ENCODE peak calls at places on chromosomes 16 and 17, in seven cellular contexts. R is AG10803, T is heart right ventricle, G is HFFc6, P is mammary epithelial cell, U is omental fat pad, V is GM20000. K is an unnamed sample.

GRCh38 chr16:86078121-86078600 is 179.2 kb downstream of the IRF8 start:
- DNase-seq in R (no peak), T (no peak), G (no peak), P (no peak), U (no peak), V (no peak), K (no peak)

GRCh38 chr17:73189417-73190099 is 3.3 kb upstream of the COG1 start:
- DNase-seq in R (peak), T (no peak), G (peak), P (peak), U (no peak), V (peak), K (peak)

GRCh38 chr16:56286819-56287218 is 95.5 kb downstream of the GNAO1 start:
- DNase-seq in R (no peak), T (no peak), G (no peak), P (no peak), U (no peak), V (no peak), K (no peak)

GRCh38 chr17:41528959-41529353 is 848 bp upstream of the KRT19 start:
- DNase-seq in R (no peak), T (no peak), G (no peak), P (no peak), U (no peak), V (no peak), K (no peak)

GRCh38 chr17:49703557-49704277 is 4.0 kb downstream of the SLC35B1 start:
- DNase-seq in R (peak), T (no peak), G (peak), P (peak), U (no peak), V (no peak), K (peak)

GRCh38 chr17:77735341-77736206 is 222.9 kb upstream of the TNRC6C start:
- DNase-seq in R (no peak), T (peak), G (no peak), P (no peak), U (no peak), V (no peak), K (no peak)

GRCh38 chr17:61414141-61414935 is 14.7 kb downstream of the TBX2 start:
- DNase-seq in R (no peak), T (no peak), G (no peak), P (no peak), U (no peak), V (peak), K (no peak)

GRCh38 chr17:30547778-30548177 is 70.6 kb downstream of the GOSR1 start:
- DNase-seq in R (no peak), T (no peak), G (no peak), P (no peak), U (no peak), V (no peak), K (no peak)

GRCh38 chr16:79874391-79874790 is 273.9 kb upstream of the MAF start:
- DNase-seq in R (no peak), T (peak), G (no peak), P (peak), U (no peak), V (no peak), K (no peak)

GRCh38 chr16:79089735-79090284 is 510.7 kb downstream of the MAF start:
- DNase-seq in R (no peak), T (no peak), G (no peak), P (no peak), U (no peak), V (no peak), K (no peak)

GRCh38 chr17:81898029-81898866 is 3.8 kb upstream of the NPB start:
- DNase-seq in R (peak), T (no peak), G (peak), P (no peak), U (no peak), V (no peak), K (no peak)

GRCh38 chr16:70680495-70681381 is 5.1 kb downstream of the MTSS2 start:
- DNase-seq in R (no peak), T (peak), G (no peak), P (no peak), U (no peak), V (no peak), K (no peak)

GRCh38 chr16:71367243-71367976 is 8.9 kb downstream of the CALB2 start:
- DNase-seq in R (peak), T (no peak), G (peak), P (peak), U (no peak), V (peak), K (peak)

GRCh38 chr17:45223541-45224528 is 2.1 kb downstream of the FMNL1 start:
- DNase-seq in R (no peak), T (no peak), G (no peak), P (no peak), U (no peak), V (no peak), K (no peak)

GRCh38 chr16:54135361-54136275 is 151.0 kb downstream of the IRX3 start:
- DNase-seq in R (peak), T (no peak), G (peak), P (peak), U (no peak), V (no peak), K (no peak)

GRCh38 chr16:80656731-80657150 is 115.9 kb downstream of the DYNLRB2 start:
- DNase-seq in R (peak), T (no peak), G (no peak), P (no peak), U (no peak), V (peak), K (no peak)

GRCh38 chr16:30016555-30017276 is 5.9 kb upstream of the DOC2A start:
- DNase-seq in R (no peak), T (no peak), G (no peak), P (no peak), U (no peak), V (no peak), K (no peak)

GRCh38 chr16:53911506-53911905 is 207.6 kb downstream of the FTO start:
- DNase-seq in R (peak), T (no peak), G (no peak), P (no peak), U (no peak), V (no peak), K (no peak)

GRCh38 chr16:87845213-87845612 is 24.1 kb downstream of the SLC7A5 start:
- DNase-seq in R (no peak), T (no peak), G (no peak), P (no peak), U (no peak), V (no peak), K (no peak)

GRCh38 chr17:64196626-64197025 is 66.4 kb downstream of the TEX2 start:
- DNase-seq in R (peak), T (no peak), G (peak), P (no peak), U (no peak), V (no peak), K (no peak)

GRCh38 chr16:3999479-3999868 is 116.8 kb downstream of the ADCY9 start:
- DNase-seq in R (peak), T (peak), G (peak), P (no peak), U (no peak), V (no peak), K (peak)

GRCh38 chr16:3606441-3606840 is 5.0 kb downstream of the SLX4 start:
- DNase-seq in R (no peak), T (no peak), G (no peak), P (no peak), U (no peak), V (no peak), K (no peak)

GRCh38 chr16:57009641-57010170 is 20.3 kb downstream of the NLRC5 start:
- DNase-seq in R (no peak), T (no peak), G (no peak), P (no peak), U (no peak), V (no peak), K (no peak)

DNA sequence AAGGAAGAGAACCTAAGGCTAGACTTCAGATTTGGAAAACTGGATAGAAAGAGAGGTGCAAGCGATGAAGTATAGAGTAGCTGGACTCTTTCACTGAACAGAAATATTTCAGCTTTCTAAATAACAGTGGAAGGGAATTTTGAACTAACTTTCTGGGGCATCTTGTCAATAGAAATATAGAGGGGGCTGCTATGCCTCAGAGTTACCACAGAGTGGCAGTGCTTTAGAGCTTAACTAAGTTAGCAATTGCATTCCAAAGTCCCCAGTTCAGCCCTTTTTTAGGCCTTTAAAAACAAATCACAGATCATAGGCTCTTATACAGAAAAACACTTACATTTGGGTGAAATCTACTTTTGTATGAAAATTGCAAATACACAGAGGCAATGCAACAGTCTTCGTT is 154.2 kb upstream of the CDH8 start:
- DNase-seq in R (no peak), T (no peak), G (no peak), P (peak), U (no peak), V (no peak), K (peak)
- TF ChIP-seq CTCF in R (peak), T (no peak), G (peak), P (peak), U (no peak), V (no peak), K (peak)

DNA sequence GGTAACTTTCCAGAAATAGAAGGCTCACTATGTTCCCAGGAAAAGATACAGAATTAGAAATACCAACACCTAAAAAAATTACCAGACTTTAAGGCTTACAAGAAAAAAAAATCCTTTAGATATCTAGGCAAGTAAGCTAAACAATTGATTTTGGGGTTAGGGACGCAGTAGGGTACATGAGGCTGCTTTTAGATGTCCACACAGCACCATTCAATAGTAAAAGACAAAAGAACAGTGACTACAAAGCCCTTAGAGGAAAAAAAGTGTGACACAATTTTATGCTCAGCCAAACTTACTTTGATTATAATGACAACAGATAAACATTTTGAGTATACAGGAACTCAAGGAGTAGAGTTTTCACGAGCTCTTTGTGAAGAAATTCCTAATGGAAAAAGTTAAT is 29.9 kb downstream of the METTL16 start:
- DNase-seq in R (no peak), T (no peak), G (no peak), P (no peak), U (no peak), V (no peak), K (no peak)
- TF ChIP-seq CTCF in R (no peak), T (no peak), G (no peak), P (no peak), U (no peak), V (no peak), K (no peak)

GRCh38 chr17:43169561-43170139 is 1.4 kb upstream of the NBR1 start:
- DNase-seq in R (peak), T (peak), G (peak), P (no peak), U (no peak), V (peak), K (peak)

GRCh38 chr17:43170140-43170765 is 761 bp upstream of the NBR1 start:
- DNase-seq in R (peak), T (peak), G (peak), P (peak), U (peak), V (peak), K (peak)

GRCh38 chr17:43170766-43171681 is at the start of gene NBR1:
- DNase-seq in R (peak), T (peak), G (peak), P (peak), U (peak), V (peak), K (peak)

GRCh38 chr17:43175213-43176118 is 4.5 kb downstream of the NBR1 start:
- DNase-seq in R (peak), T (no peak), G (peak), P (peak), U (no peak), V (no peak), K (no peak)

GRCh38 chr17:43171761-43172487 is 910 bp downstream of the NBR1 start:
- DNase-seq in R (peak), T (no peak), G (peak), P (peak), U (no peak), V (no peak), K (no peak)
- TF ChIP-seq CTCF in R (peak), T (no peak), G (peak), P (peak), U (no peak), V (no peak), K (no peak)

DNA sequence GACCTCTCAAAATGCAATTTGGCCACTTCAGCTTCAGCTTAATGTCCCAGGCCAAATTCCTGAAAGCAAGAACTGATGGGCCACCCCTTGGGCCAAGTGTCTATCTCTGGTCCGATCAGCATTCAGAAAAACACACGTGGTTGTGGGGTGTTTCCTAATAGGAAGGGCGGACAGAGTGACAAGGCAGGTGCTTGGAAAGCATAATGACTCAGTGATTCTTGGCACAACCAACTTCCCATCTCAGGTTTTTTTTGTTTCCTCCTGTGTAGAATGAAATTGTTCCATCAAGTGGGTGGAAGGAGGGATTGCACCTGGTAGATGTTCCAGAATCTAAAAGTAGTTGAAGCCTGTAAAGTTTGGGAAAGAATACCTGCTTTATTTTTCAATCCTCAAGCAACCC is 155.6 kb downstream of the HS3ST2 start:
- DNase-seq in R (no peak), T (no peak), G (no peak), P (peak), U (no peak), V (no peak), K (no peak)
- TF ChIP-seq CTCF in R (no peak), T (no peak), G (no peak), P (peak), U (no peak), V (no peak), K (no peak)

GRCh38 chr17:39924691-39925055 is 2.7 kb downstream of the ORMDL3 start:
- DNase-seq in R (no peak), T (no peak), G (no peak), P (no peak), U (no peak), V (no peak), K (no peak)
- TF ChIP-seq CTCF in R (no peak), T (no peak), G (no peak), P (no peak), U (no peak), V (no peak), K (no peak)

DNA sequence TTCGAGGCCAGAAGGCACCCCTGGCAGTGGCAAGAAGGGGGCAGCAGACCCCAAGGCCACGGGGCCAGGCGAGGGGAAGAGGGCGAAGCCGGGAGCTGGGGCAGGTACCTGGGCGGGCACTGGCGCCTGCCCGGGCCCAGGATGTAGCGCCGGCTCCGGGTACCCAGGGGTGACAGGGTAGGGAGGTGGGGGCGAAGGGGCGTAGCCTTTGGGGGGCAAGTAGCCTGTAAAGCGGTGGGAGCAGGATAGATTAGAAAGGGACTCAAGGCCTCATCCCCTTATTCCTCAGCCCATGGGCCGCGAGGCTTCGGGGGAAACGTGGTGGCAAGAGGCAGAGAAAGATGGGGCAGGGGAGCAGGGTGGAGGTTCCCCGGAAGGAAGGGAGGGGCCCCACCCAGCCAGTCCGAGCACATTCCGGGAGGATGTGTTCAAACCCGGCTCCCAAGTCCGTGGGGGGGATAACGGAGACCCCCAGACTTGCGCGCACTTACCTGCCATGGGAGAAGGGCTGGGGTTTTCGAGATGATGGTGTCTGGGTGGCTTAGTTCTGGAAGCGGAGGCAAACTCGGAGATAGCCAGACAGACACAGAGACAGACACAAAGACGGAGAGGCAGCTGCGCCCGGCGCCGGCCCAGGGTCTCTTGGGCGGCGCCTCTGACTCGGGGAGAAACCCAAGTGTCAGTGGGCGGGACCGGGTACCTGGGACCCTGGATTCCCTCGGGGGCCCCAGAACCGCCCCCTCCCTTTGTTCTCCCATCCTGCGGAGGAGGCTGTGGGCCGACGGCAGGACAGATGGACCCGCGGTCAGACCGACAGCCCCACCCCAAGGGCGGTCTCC is 493 bp downstream of the PLSCR3 start:
- DNase-seq in R (no peak), T (no peak), G (no peak), P (peak), U (no peak), V (peak), K (peak)
- TF ChIP-seq CTCF in R (no peak), T (no peak), G (no peak), P (no peak), U (no peak), V (no peak), K (no peak)

GRCh38 chr16:74186589-74186988 is 110.0 kb upstream of the PSMD7 start:
- DNase-seq in R (peak), T (no peak), G (no peak), P (no peak), U (no peak), V (no peak), K (no peak)
- TF ChIP-seq CTCF in R (no peak), T (no peak), G (no peak), P (no peak), U (no peak), V (no peak), K (no peak)

GRCh38 chr17:55772086-55772485 is 21.2 kb downstream of the PCTP start:
- DNase-seq in R (no peak), T (no peak), G (no peak), P (no peak), U (no peak), V (no peak), K (no peak)
- TF ChIP-seq CTCF in R (no peak), T (no peak), G (peak), P (no peak), U (no peak), V (no peak), K (no peak)